ENCODE peak calls at places on chromosome 2, in nine cellular contexts. One of them, this sample, is unnamed.

GRCh38 chr2:166344286-166345113 is 31.2 kb downstream of the SCN9A start:
- DNase-seq in ovary: no peak
- DNase-seq in type B pancreatic cell: no peak
- DNase-seq in AG10803: peak; percentile 60
- DNase-seq in fibroblast of mammary gland: peak; percentile 61
- DNase-seq in nephron progenitor cell: no peak
- DNase-seq in body of pancreas: no peak
- DNase-seq in fibroblast of lung: peak; percentile 90
- DNase-seq in HCT116: no peak
- DNase-seq in this sample: no peak

GRCh38 chr2:200259577-200259957 is 46.9 kb upstream of the SPATS2L start:
- DNase-seq in body of pancreas: no peak
- DNase-seq in HCT116: no peak
- DNase-seq in nephron progenitor cell: no peak
- DNase-seq in fibroblast of mammary gland: no peak
- DNase-seq in type B pancreatic cell: no peak
- DNase-seq in fibroblast of lung: no peak
- DNase-seq in ovary: no peak
- DNase-seq in AG10803: no peak
- DNase-seq in this sample: no peak

GRCh38 chr2:68837164-68837860 is 33.9 kb downstream of the BMP10 start:
- DNase-seq in fibroblast of mammary gland: peak; percentile 26
- DNase-seq in body of pancreas: peak; percentile 72
- DNase-seq in HCT116: peak; percentile 58
- DNase-seq in fibroblast of lung: peak; percentile 23
- DNase-seq in type B pancreatic cell: no peak
- DNase-seq in AG10803: no peak
- DNase-seq in nephron progenitor cell: peak; percentile 70
- DNase-seq in ovary: no peak
- DNase-seq in this sample: peak; percentile 53

GRCh38 chr2:233012301-233012971 is 620 bp downstream of the NGEF start:
- DNase-seq in fibroblast of mammary gland: no peak
- DNase-seq in ovary: no peak
- DNase-seq in nephron progenitor cell: no peak
- DNase-seq in fibroblast of lung: no peak
- DNase-seq in body of pancreas: peak; percentile 47
- DNase-seq in type B pancreatic cell: peak; percentile 42
- DNase-seq in AG10803: no peak
- DNase-seq in HCT116: no peak
- DNase-seq in this sample: no peak

GRCh38 chr2:98458207-98458606 is 13.5 kb downstream of the INPP4A start:
- DNase-seq in AG10803: peak; percentile 22
- DNase-seq in nephron progenitor cell: no peak
- DNase-seq in body of pancreas: no peak
- DNase-seq in fibroblast of lung: peak; percentile 29
- DNase-seq in fibroblast of mammary gland: peak; percentile 62
- DNase-seq in HCT116: no peak
- DNase-seq in ovary: no peak
- DNase-seq in type B pancreatic cell: no peak
- DNase-seq in this sample: no peak

GRCh38 chr2:101744832-101745231 is 47.3 kb downstream of the MAP4K4 start:
- DNase-seq in nephron progenitor cell: no peak
- DNase-seq in ovary: no peak
- DNase-seq in type B pancreatic cell: no peak
- DNase-seq in HCT116: no peak
- DNase-seq in body of pancreas: no peak
- DNase-seq in AG10803: no peak
- DNase-seq in fibroblast of lung: no peak
- DNase-seq in fibroblast of mammary gland: no peak
- DNase-seq in this sample: no peak

GRCh38 chr2:239150125-239151011 is 250.5 kb downstream of the HDAC4 start:
- DNase-seq in body of pancreas: no peak
- DNase-seq in nephron progenitor cell: peak; percentile 0
- DNase-seq in type B pancreatic cell: peak; percentile 31
- DNase-seq in HCT116: no peak
- DNase-seq in fibroblast of lung: no peak
- DNase-seq in ovary: no peak
- DNase-seq in fibroblast of mammary gland: no peak
- DNase-seq in AG10803: no peak
- DNase-seq in this sample: no peak

GRCh38 chr2:82748653-82749052 is 1710.4 kb downstream of the SUCLG1 start:
- DNase-seq in fibroblast of lung: no peak
- DNase-seq in AG10803: no peak
- DNase-seq in ovary: no peak
- DNase-seq in nephron progenitor cell: no peak
- DNase-seq in fibroblast of mammary gland: no peak
- DNase-seq in HCT116: no peak
- DNase-seq in type B pancreatic cell: no peak
- DNase-seq in body of pancreas: no peak
- DNase-seq in this sample: no peak

GRCh38 chr2:240982821-240983281 is 15.6 kb upstream of the SNED1 start:
- DNase-seq in HCT116: no peak
- DNase-seq in AG10803: no peak
- DNase-seq in ovary: peak; percentile 15
- DNase-seq in fibroblast of lung: no peak
- DNase-seq in fibroblast of mammary gland: no peak
- DNase-seq in nephron progenitor cell: no peak
- DNase-seq in body of pancreas: no peak
- DNase-seq in type B pancreatic cell: no peak
- DNase-seq in this sample: peak; percentile 12

GRCh38 chr2:240981871-240982800 is 16.3 kb upstream of the SNED1 start:
- DNase-seq in fibroblast of lung: no peak
- DNase-seq in AG10803: no peak
- DNase-seq in HCT116: no peak
- DNase-seq in type B pancreatic cell: no peak
- DNase-seq in body of pancreas: peak; percentile 8
- DNase-seq in fibroblast of mammary gland: no peak
- DNase-seq in nephron progenitor cell: no peak
- DNase-seq in ovary: peak; percentile 17
- DNase-seq in this sample: peak; percentile 9

GRCh38 chr2:240983996-240984498 is 14.4 kb upstream of the SNED1 start:
- DNase-seq in fibroblast of mammary gland: no peak
- DNase-seq in AG10803: no peak
- DNase-seq in nephron progenitor cell: peak; percentile 17
- DNase-seq in fibroblast of lung: no peak
- DNase-seq in body of pancreas: peak; percentile 9
- DNase-seq in type B pancreatic cell: no peak
- DNase-seq in HCT116: no peak
- DNase-seq in ovary: peak; percentile 14
- DNase-seq in this sample: peak; percentile 13

GRCh38 chr2:240981273-240981672 is 17.1 kb upstream of the SNED1 start:
- DNase-seq in type B pancreatic cell: no peak
- DNase-seq in HCT116: no peak
- DNase-seq in body of pancreas: no peak
- DNase-seq in AG10803: peak; percentile 64
- DNase-seq in ovary: no peak
- DNase-seq in fibroblast of lung: peak; percentile 32
- DNase-seq in nephron progenitor cell: peak; percentile 1
- DNase-seq in fibroblast of mammary gland: peak; percentile 69
- DNase-seq in this sample: no peak

DNA sequence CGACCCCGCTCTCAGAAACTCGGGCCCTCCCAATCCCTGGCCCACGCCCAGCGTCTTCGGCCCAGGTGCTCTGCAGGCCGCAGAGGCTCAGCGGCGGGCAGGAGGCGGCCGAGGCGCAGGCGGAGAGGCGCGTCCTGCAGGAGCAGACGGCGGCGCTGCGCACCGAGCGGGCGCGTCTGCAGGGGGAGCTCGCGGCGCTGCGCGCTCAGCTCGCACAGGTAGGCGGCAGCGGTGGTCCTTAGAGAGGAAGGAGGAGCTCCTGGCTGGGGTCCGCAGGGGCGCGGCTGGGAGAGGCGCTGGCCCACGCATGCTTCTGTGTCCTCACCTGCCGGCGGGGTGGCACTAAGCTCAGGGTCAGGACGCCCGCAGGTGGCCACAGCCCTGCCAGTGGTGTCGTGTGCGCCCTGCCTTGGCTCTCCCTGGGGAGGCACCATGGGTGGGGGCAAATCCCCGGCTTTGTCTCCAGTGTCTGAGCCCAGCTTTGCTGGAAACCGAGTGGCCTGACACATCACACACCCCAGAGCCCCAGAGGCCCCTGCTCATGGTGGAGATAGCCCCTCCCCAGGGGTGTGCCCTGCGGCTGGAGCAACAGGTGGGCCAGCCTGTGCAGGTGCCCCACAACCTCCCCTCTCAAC is 14.9 kb upstream of the SNED1 start:
- DNase-seq in fibroblast of mammary gland: no peak
- DNase-seq in nephron progenitor cell: peak; percentile 74
- DNase-seq in type B pancreatic cell: no peak
- DNase-seq in fibroblast of lung: peak; percentile 62
- DNase-seq in AG10803: no peak
- DNase-seq in HCT116: peak; percentile 41
- DNase-seq in ovary: peak; percentile 51
- DNase-seq in body of pancreas: peak; percentile 38
- DNase-seq in this sample: peak; percentile 45
- TF ChIP-seq CTCF in fibroblast of mammary gland: no peak
- TF ChIP-seq CTCF in nephron progenitor cell: peak; percentile 56
- TF ChIP-seq CTCF in type B pancreatic cell: peak; percentile 70
- TF ChIP-seq CTCF in fibroblast of lung: peak; percentile 38
- TF ChIP-seq CTCF in AG10803: peak; percentile 9
- TF ChIP-seq CTCF in HCT116: peak; percentile 94
- TF ChIP-seq CTCF in ovary: peak; percentile 57
- TF ChIP-seq CTCF in body of pancreas: peak; percentile 58
- TF ChIP-seq CTCF in this sample: no peak

GRCh38 chr2:12718662-12719399 is 2.1 kb downstream of the TRIB2 start:
- DNase-seq in ovary: peak; percentile 55
- DNase-seq in AG10803: peak; percentile 30
- DNase-seq in fibroblast of lung: peak; percentile 23
- DNase-seq in type B pancreatic cell: no peak
- DNase-seq in body of pancreas: no peak
- DNase-seq in fibroblast of mammary gland: no peak
- DNase-seq in HCT116: no peak
- DNase-seq in nephron progenitor cell: peak; percentile 30
- DNase-seq in this sample: no peak
- TF ChIP-seq CTCF in ovary: no peak
- TF ChIP-seq CTCF in AG10803: peak; percentile 21
- TF ChIP-seq CTCF in fibroblast of lung: no peak
- TF ChIP-seq CTCF in type B pancreatic cell: peak; percentile 38
- TF ChIP-seq CTCF in body of pancreas: no peak
- TF ChIP-seq CTCF in fibroblast of mammary gland: peak; percentile 4
- TF ChIP-seq CTCF in HCT116: no peak
- TF ChIP-seq CTCF in nephron progenitor cell: no peak
- TF ChIP-seq CTCF in this sample: no peak

GRCh38 chr2:10186868-10187535 is 64.5 kb downstream of the RRM2 start:
- DNase-seq in fibroblast of mammary gland: no peak
- DNase-seq in fibroblast of lung: no peak
- DNase-seq in type B pancreatic cell: no peak
- DNase-seq in nephron progenitor cell: no peak
- DNase-seq in body of pancreas: no peak
- DNase-seq in AG10803: no peak
- DNase-seq in ovary: no peak
- DNase-seq in HCT116: no peak
- DNase-seq in this sample: no peak

GRCh38 chr2:10188211-10188610 is 65.7 kb downstream of the RRM2 start:
- DNase-seq in fibroblast of mammary gland: peak; percentile 38
- DNase-seq in HCT116: peak; percentile 35
- DNase-seq in type B pancreatic cell: no peak
- DNase-seq in body of pancreas: no peak
- DNase-seq in AG10803: peak; percentile 14
- DNase-seq in ovary: no peak
- DNase-seq in fibroblast of lung: peak; percentile 39
- DNase-seq in nephron progenitor cell: no peak
- DNase-seq in this sample: no peak

GRCh38 chr2:10187661-10188060 is 65.1 kb downstream of the RRM2 start:
- DNase-seq in nephron progenitor cell: no peak
- DNase-seq in AG10803: no peak
- DNase-seq in fibroblast of lung: no peak
- DNase-seq in fibroblast of mammary gland: no peak
- DNase-seq in HCT116: no peak
- DNase-seq in body of pancreas: no peak
- DNase-seq in ovary: no peak
- DNase-seq in type B pancreatic cell: no peak
- DNase-seq in this sample: no peak

GRCh38 chr2:10190255-10190654 is 67.7 kb downstream of the RRM2 start:
- DNase-seq in HCT116: no peak
- DNase-seq in body of pancreas: no peak
- DNase-seq in AG10803: no peak
- DNase-seq in ovary: no peak
- DNase-seq in nephron progenitor cell: no peak
- DNase-seq in fibroblast of lung: no peak
- DNase-seq in type B pancreatic cell: no peak
- DNase-seq in fibroblast of mammary gland: no peak
- DNase-seq in this sample: no peak

DNA sequence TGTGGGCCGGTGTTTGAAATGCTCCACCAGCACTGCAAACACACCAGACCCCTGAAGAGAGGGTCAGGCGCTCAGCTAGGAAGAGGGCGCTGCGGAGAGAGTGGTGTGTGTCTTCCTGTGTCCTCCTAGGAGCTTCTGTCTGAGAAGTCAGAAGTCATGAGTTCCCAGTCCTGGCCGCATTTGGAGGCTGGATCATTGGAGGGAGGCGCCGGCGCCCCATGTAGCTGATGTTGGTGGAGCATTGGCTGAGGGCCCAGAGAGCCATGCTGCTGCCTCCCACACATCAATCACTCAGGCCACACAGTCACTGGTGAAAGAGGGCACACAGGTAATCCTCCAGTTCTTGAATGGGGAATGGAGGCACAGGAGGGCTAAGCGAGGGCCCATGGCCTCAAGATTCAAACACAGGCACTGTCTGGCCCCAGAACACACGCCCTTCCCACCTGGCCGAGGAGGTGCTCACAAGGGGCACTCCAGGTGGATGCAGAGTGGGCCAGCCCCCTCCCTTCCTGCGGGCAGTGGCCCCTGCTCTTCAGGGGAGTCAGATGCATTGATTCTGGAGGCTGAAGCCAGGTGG is 66.3 kb downstream of the RRM2 start:
- DNase-seq in ovary: no peak
- DNase-seq in nephron progenitor cell: no peak
- DNase-seq in AG10803: no peak
- DNase-seq in fibroblast of mammary gland: no peak
- DNase-seq in HCT116: no peak
- DNase-seq in body of pancreas: no peak
- DNase-seq in fibroblast of lung: no peak
- DNase-seq in type B pancreatic cell: no peak
- DNase-seq in this sample: no peak
- TF ChIP-seq CTCF in ovary: no peak
- TF ChIP-seq CTCF in nephron progenitor cell: no peak
- TF ChIP-seq CTCF in AG10803: no peak
- TF ChIP-seq CTCF in fibroblast of mammary gland: no peak
- TF ChIP-seq CTCF in HCT116: no peak
- TF ChIP-seq CTCF in body of pancreas: no peak
- TF ChIP-seq CTCF in fibroblast of lung: no peak
- TF ChIP-seq CTCF in type B pancreatic cell: no peak
- TF ChIP-seq CTCF in this sample: no peak

GRCh38 chr2:207241198-207241597 is 75.5 kb upstream of the KLF7 start:
- DNase-seq in fibroblast of lung: peak; percentile 48
- DNase-seq in AG10803: peak; percentile 51
- DNase-seq in HCT116: no peak
- DNase-seq in ovary: no peak
- DNase-seq in fibroblast of mammary gland: peak; percentile 68
- DNase-seq in nephron progenitor cell: no peak
- DNase-seq in type B pancreatic cell: no peak
- DNase-seq in body of pancreas: no peak
- DNase-seq in this sample: no peak

GRCh38 chr2:207239754-207240494 is 74.2 kb upstream of the KLF7 start:
- DNase-seq in fibroblast of lung: peak; percentile 87
- DNase-seq in fibroblast of mammary gland: peak; percentile 67
- DNase-seq in body of pancreas: no peak
- DNase-seq in nephron progenitor cell: no peak
- DNase-seq in ovary: no peak
- DNase-seq in type B pancreatic cell: no peak
- DNase-seq in HCT116: no peak
- DNase-seq in AG10803: peak; percentile 79
- DNase-seq in this sample: no peak

GRCh38 chr2:207240649-207241048 is 74.9 kb upstream of the KLF7 start:
- DNase-seq in AG10803: no peak
- DNase-seq in ovary: no peak
- DNase-seq in fibroblast of mammary gland: peak; percentile 40
- DNase-seq in nephron progenitor cell: no peak
- DNase-seq in body of pancreas: no peak
- DNase-seq in HCT116: no peak
- DNase-seq in fibroblast of lung: no peak
- DNase-seq in type B pancreatic cell: no peak
- DNase-seq in this sample: no peak

GRCh38 chr2:207236156-207236935 is 70.6 kb upstream of the KLF7 start:
- DNase-seq in type B pancreatic cell: no peak
- DNase-seq in AG10803: no peak
- DNase-seq in body of pancreas: no peak
- DNase-seq in HCT116: no peak
- DNase-seq in fibroblast of lung: no peak
- DNase-seq in nephron progenitor cell: no peak
- DNase-seq in fibroblast of mammary gland: no peak
- DNase-seq in ovary: no peak
- DNase-seq in this sample: no peak

GRCh38 chr2:207239222-207239674 is 73.5 kb upstream of the KLF7 start:
- DNase-seq in type B pancreatic cell: no peak
- DNase-seq in fibroblast of lung: peak; percentile 100
- DNase-seq in nephron progenitor cell: no peak
- DNase-seq in fibroblast of mammary gland: peak; percentile 100
- DNase-seq in HCT116: no peak
- DNase-seq in ovary: peak; percentile 33
- DNase-seq in AG10803: peak; percentile 100
- DNase-seq in body of pancreas: no peak
- DNase-seq in this sample: no peak
- TF ChIP-seq CTCF in type B pancreatic cell: no peak
- TF ChIP-seq CTCF in fibroblast of lung: no peak
- TF ChIP-seq CTCF in nephron progenitor cell: no peak
- TF ChIP-seq CTCF in fibroblast of mammary gland: peak; percentile 5
- TF ChIP-seq CTCF in HCT116: no peak
- TF ChIP-seq CTCF in ovary: no peak
- TF ChIP-seq CTCF in AG10803: no peak
- TF ChIP-seq CTCF in body of pancreas: no peak
- TF ChIP-seq CTCF in this sample: no peak

This sample was measured in activated B cell treated with CpG ODN at 0.5 μM for 24 hours.